ENCODE peak calls at places on chromosomes 6 and 20, in eight cellular contexts. J is fibroblast of the aortic adventitia, Q is mucosa of descending colon, N is AG09309, H is MM.1S, G is stomach, I is cardiac fibroblast, L is adrenal gland. Y is an unnamed sample.

GRCh38 chr6:83920017-83920416 is 60.5 kb downstream of the CYB5R4 start:
- DNase-seq in J (peak; percentile 10), Q (no peak), N (no peak), H (no peak), G (no peak), I (no peak), L (no peak), Y (no peak)

GRCh38 chr6:129749749-129750120 is 39.8 kb upstream of the ARHGAP18 start:
- DNase-seq in J (peak; percentile 90), Q (no peak), N (peak; percentile 68), H (peak; percentile 52), G (no peak), I (peak; percentile 85), L (no peak), Y (peak; percentile 39)

GRCh38 chr20:1619861-1620444 is at the start of gene SIRPB1:
- DNase-seq in J (no peak), Q (no peak), N (no peak), H (no peak), G (no peak), I (no peak), L (peak; percentile 10), Y (no peak)

GRCh38 chr6:140921366-140922226 is 1211.1 kb upstream of the GJE1 start:
- DNase-seq in J (peak; percentile 87), Q (no peak), N (peak; percentile 83), H (peak; percentile 52), G (no peak), I (peak; percentile 87), L (peak; percentile 50), Y (peak; percentile 78)

GRCh38 chr20:29878777-29879442 is 1378.6 kb upstream of the DEFB115 start:
- DNase-seq in J (no peak), Q (peak; percentile 40), N (no peak), H (no peak), G (peak; percentile 26), I (no peak), L (no peak), Y (no peak)

GRCh38 chr6:145070791-145071190 is 664.5 kb downstream of the EPM2A start:
- DNase-seq in J (peak; percentile 14), Q (no peak), N (peak; percentile 43), H (no peak), G (no peak), I (no peak), L (no peak), Y (peak; percentile 43)

GRCh38 chr6:137058037-137058436 is 13.3 kb upstream of the IL20RA start:
- DNase-seq in J (no peak), Q (no peak), N (no peak), H (no peak), G (no peak), I (no peak), L (no peak), Y (no peak)

GRCh38 chr6:79196908-79197307 is 37.6 kb downstream of the HMGN3 start:
- DNase-seq in J (no peak), Q (no peak), N (no peak), H (no peak), G (no peak), I (no peak), L (no peak), Y (no peak)

GRCh38 chr20:51076841-51077543 is 54.1 kb upstream of the KCNG1 start:
- DNase-seq in J (no peak), Q (no peak), N (no peak), H (no peak), G (no peak), I (no peak), L (no peak), Y (no peak)

DNA sequence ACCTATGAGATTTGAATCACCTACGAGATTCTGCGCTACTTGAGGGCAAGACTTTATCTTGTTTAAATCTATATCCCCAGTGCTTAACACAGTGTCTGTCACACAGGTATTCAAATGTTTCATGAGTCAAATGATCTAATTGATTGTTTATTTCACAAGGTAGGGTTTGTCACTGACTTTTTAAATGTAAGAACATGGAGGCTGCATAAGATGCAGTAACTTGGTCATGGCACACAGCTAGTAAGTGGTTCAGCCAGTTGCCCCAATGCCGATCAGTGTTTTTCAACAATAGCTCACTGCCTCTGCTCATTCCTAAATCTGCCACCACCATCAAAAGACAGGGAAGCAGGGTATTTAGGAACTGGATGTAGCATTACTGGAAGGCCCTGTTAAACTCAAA is 42.4 kb upstream of the LRRC1 start:
- DNase-seq in J (no peak), Q (no peak), N (no peak), H (no peak), G (no peak), I (no peak), L (no peak), Y (no peak)
- H3K4me3 ChIP-seq in J (no peak overlapping the region), Q (no peak overlapping the region), N (no peak overlapping the region), H (no peak overlapping the region), G (no peak overlapping the region), I (no peak overlapping the region), L (no peak overlapping the region), Y (no peak overlapping the region)

DNA sequence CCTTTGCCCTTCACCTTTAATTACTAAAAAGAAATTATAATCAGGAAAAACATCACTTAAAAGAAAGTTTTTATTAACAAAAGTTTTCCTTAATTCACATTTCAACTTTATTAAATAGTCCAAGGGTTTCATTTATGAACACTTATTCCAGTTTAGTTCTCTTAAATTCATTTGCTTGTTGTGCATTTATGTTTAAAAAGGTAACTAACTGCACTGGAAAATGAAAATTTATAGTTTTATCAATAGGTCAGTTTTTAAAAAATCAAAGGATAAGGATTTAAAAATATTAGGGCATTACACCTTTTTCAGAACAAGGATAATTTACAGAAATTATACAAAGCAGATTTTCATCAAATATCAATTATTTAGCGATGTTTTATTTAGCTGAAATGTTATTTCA is 958 bp upstream of the ATP5F1E start:
- DNase-seq in J (no peak), Q (no peak), N (no peak), H (no peak), G (no peak), I (no peak), L (no peak), Y (no peak)
- H3K4me3 ChIP-seq in J (peak overlapping the region; percentile 75), Q (no peak overlapping the region), N (no peak overlapping the region), H (peak overlapping the region; percentile 98), G (peak overlapping the region; percentile 78), I (no peak overlapping the region), L (no peak overlapping the region), Y (peak overlapping the region; percentile 89)

GRCh38 chr6:125299257-125299656 is 2.5 kb downstream of the HDDC2 start:
- DNase-seq in J (no peak), Q (no peak), N (no peak), H (no peak), G (no peak), I (no peak), L (no peak), Y (no peak)

GRCh38 chr6:125293587-125293986 is 8.2 kb downstream of the HDDC2 start:
- DNase-seq in J (no peak), Q (no peak), N (no peak), H (no peak), G (no peak), I (no peak), L (no peak), Y (no peak)

GRCh38 chr6:125294036-125294435 is 7.7 kb downstream of the HDDC2 start:
- DNase-seq in J (peak; percentile 26), Q (no peak), N (no peak), H (no peak), G (no peak), I (no peak), L (no peak), Y (no peak)

GRCh38 chr6:125294925-125295324 is 6.8 kb downstream of the HDDC2 start:
- DNase-seq in J (no peak), Q (no peak), N (no peak), H (no peak), G (peak; percentile 62), I (no peak), L (no peak), Y (no peak)

GRCh38 chr6:125296461-125296860 is 5.3 kb downstream of the HDDC2 start:
- DNase-seq in J (no peak), Q (no peak), N (no peak), H (no peak), G (no peak), I (no peak), L (no peak), Y (no peak)
- H3K4me3 ChIP-seq in J (no peak overlapping the region), Q (no peak overlapping the region), N (no peak overlapping the region), H (no peak overlapping the region), G (no peak overlapping the region), I (no peak overlapping the region), L (no peak overlapping the region), Y (no peak overlapping the region)

DNA sequence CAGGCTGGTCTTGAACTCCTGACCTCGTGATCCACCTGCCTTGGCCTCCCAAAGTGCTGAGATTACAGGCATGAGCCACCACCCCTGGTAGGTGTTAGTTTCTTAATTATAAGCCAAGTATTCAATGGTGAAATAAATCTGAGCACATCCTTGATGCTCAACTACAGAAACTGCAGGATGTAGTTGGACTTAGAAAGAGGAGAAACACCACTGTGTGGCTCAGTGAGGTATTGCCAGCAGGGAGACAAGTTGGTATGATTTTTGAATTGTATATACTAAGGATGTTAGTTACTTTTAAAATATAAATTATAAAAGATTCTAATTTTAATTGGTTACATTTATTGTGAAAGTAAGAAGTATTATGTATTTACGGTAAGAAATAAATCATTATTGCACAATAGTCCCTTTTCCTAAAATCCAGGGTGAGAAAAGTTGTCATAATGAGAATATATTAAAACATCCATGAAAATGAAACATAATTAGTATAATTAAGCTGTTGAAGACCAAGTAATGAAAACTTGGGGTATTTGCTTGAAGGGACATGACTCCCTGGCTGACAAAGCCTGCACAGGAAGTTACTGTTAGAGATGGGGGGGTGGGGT is 17.6 kb downstream of the SLC18B1 start:
- DNase-seq in J (peak; percentile 52), Q (no peak), N (peak; percentile 17), H (peak; percentile 26), G (no peak), I (peak; percentile 56), L (no peak), Y (no peak)
- H3K4me3 ChIP-seq in J (no peak overlapping the region), Q (no peak overlapping the region), N (no peak overlapping the region), H (no peak overlapping the region), G (no peak overlapping the region), I (no peak overlapping the region), L (no peak overlapping the region), Y (no peak overlapping the region)

GRCh38 chr20:32189123-32189410 is 18.5 kb downstream of the PLAGL2 start:
- DNase-seq in J (no peak), Q (no peak), N (no peak), H (no peak), G (no peak), I (no peak), L (no peak), Y (no peak)
- H3K4me3 ChIP-seq in J (no peak overlapping the region), Q (no peak overlapping the region), N (no peak overlapping the region), H (no peak overlapping the region), G (peak overlapping the region; percentile 65), I (no peak overlapping the region), L (no peak overlapping the region), Y (no peak overlapping the region)

DNA sequence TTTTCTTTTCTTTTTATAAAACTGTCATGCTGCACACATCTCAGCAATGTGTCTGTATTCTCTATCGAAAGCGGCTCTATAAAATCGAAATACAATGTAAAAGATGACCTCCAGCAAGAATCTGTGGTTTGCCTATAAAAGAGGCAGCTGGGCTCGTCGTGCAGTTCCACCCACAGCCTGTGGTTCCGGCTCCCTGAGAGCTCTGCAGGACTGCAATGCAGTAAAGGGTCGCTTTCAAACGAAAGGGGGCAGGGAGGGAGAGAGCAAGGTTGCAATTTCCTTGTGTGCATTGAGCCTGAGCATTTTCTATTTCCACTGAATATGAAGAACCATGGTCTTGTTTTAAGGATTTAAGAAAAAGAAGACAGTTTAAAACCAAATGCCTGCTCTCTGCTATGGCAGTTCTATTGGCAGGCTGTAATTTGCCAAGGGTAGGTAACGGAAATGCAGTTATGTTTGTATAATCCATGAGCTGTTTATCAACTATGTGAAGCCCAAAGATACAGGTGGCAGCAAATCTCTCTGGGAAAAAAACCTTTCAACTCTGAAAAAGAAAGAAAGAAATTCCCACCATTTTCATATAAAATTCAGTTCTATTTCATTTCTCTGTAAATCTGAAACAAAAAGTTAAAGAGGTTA is 236.5 kb downstream of the HACE1 start:
- DNase-seq in J (no peak), Q (peak; percentile 24), N (no peak), H (no peak), G (no peak), I (no peak), L (no peak), Y (no peak)
- H3K4me3 ChIP-seq in J (no peak overlapping the region), Q (no peak overlapping the region), N (no peak overlapping the region), H (no peak overlapping the region), G (no peak overlapping the region), I (no peak overlapping the region), L (no peak overlapping the region), Y (no peak overlapping the region)